ENCODE peak calls at places on chromosomes 2 and 18, in ten cellular contexts. G is PC-3; A is pancreas; U is naive thymus-derived CD4-positive, alpha-beta T cell; B is WERI-Rb-1; Q is GM23338; I is cardiac muscle cell; Y is ovary; H is CD8-positive, alpha-beta memory T cell; E is tibial nerve. F is an unnamed sample. For H3K27me3, the result is how much of the 10 kb centered on the place peaks cover.

GRCh38 chr2:2056531-2056930 is 274.5 kb downstream of the MYT1L start:
- DNase-seq in G (no peak), A (no peak), U (no peak), B (no peak), Q (no peak), I (no peak), Y (no peak), H (no peak), E (no peak), F (no peak)

GRCh38 chr2:219469186-219469724 is 29.4 kb upstream of the GMPPA start:
- DNase-seq in G (peak), A (no peak), U (no peak), B (no peak), Q (no peak), I (peak), Y (no peak), H (no peak), E (no peak), F (no peak)

GRCh38 chr2:102291221-102292075 is 19.9 kb upstream of the IL1RL1 start:
- DNase-seq in G (no peak), A (peak), U (no peak), B (no peak), Q (no peak), I (no peak), Y (no peak), H (no peak), E (no peak), F (no peak)

GRCh38 chr2:71465356-71465755 is 12.0 kb downstream of the DYSF start:
- DNase-seq in G (no peak), A (no peak), U (no peak), B (no peak), Q (peak), I (no peak), Y (no peak), H (no peak), E (no peak), F (peak)

GRCh38 chr18:54416459-54416858 is 58.8 kb downstream of the C18orf54 start:
- DNase-seq in G (peak), A (no peak), U (no peak), B (no peak), Q (no peak), I (peak), Y (no peak), H (no peak), E (no peak), F (no peak)

GRCh38 chr2:204282525-204282924 is 262.8 kb upstream of the PARD3B start:
- DNase-seq in G (no peak), A (no peak), U (no peak), B (no peak), Q (peak), I (no peak), Y (no peak), H (no peak), E (no peak), F (no peak)

GRCh38 chr18:77461062-77461693 is 211.5 kb downstream of the GALR1 start:
- DNase-seq in G (no peak), A (no peak), U (no peak), B (peak), Q (peak), I (peak), Y (no peak), H (no peak), E (no peak), F (no peak)

GRCh38 chr2:231413921-231414476 is 18.5 kb downstream of the B3GNT7 start:
- DNase-seq in G (no peak), A (no peak), U (no peak), B (no peak), Q (peak), I (no peak), Y (no peak), H (no peak), E (no peak), F (no peak)

GRCh38 chr2:72097276-72097675 is 50.4 kb downstream of the CYP26B1 start:
- DNase-seq in G (no peak), A (no peak), U (no peak), B (no peak), Q (no peak), I (no peak), Y (no peak), H (no peak), E (no peak), F (no peak)

GRCh38 chr2:27400348-27401135 is 8.8 kb downstream of the PPM1G start:
- DNase-seq in G (no peak), A (no peak), U (no peak), B (no peak), Q (no peak), I (no peak), Y (no peak), H (no peak), E (no peak), F (no peak)

GRCh38 chr2:113233593-113234550 is 44.8 kb downstream of the PAX8 start:
- DNase-seq in G (no peak), A (no peak), U (no peak), B (no peak), Q (no peak), I (no peak), Y (no peak), H (no peak), E (no peak), F (no peak)

GRCh38 chr18:44627245-44627644 is 53.4 kb upstream of the SETBP1 start:
- DNase-seq in G (peak), A (no peak), U (no peak), B (no peak), Q (no peak), I (peak), Y (no peak), H (no peak), E (no peak), F (no peak)

GRCh38 chr2:21265752-21266151 is 142.0 kb downstream of the TDRD15 start:
- DNase-seq in G (no peak), A (no peak), U (no peak), B (no peak), Q (no peak), I (no peak), Y (no peak), H (no peak), E (no peak), F (no peak)

GRCh38 chr2:12050381-12050780 is 303.9 kb downstream of the LPIN1 start:
- DNase-seq in G (peak), A (no peak), U (no peak), B (no peak), Q (no peak), I (peak), Y (no peak), H (no peak), E (no peak), F (no peak)

GRCh38 chr2:174774828-174775227 is 10.6 kb upstream of the CHRNA1 start:
- DNase-seq in G (no peak), A (no peak), U (no peak), B (no peak), Q (no peak), I (no peak), Y (no peak), H (no peak), E (no peak), F (no peak)

GRCh38 chr18:63320690-63321265 is 1.2 kb upstream of the BCL2 start:
- DNase-seq in G (peak), A (peak), U (peak), B (peak), Q (peak), I (peak), Y (peak), H (peak), E (no peak), F (peak)

GRCh38 chr18:63028380-63028779 is 291.2 kb downstream of the BCL2 start:
- DNase-seq in G (no peak), A (no peak), U (no peak), B (no peak), Q (no peak), I (no peak), Y (no peak), H (no peak), E (no peak), F (no peak)

GRCh38 chr2:101435011-101435862 is 39.7 kb downstream of the RFX8 start:
- DNase-seq in G (no peak), A (no peak), U (no peak), B (no peak), Q (peak), I (peak), Y (no peak), H (no peak), E (no peak), F (no peak)

GRCh38 chr18:60740313-60740712 is 367.7 kb upstream of the MC4R start:
- DNase-seq in G (no peak), A (no peak), U (no peak), B (no peak), Q (peak), I (no peak), Y (no peak), H (no peak), E (no peak), F (no peak)

GRCh38 chr2:230811508-230811907 is 53.2 kb upstream of the ITM2C start:
- DNase-seq in G (no peak), A (no peak), U (no peak), B (no peak), Q (no peak), I (peak), Y (no peak), H (no peak), E (no peak), F (no peak)

GRCh38 chr2:153818242-153818641 is 53.5 kb upstream of the GALNT13 start:
- DNase-seq in G (no peak), A (no peak), U (no peak), B (no peak), Q (no peak), I (no peak), Y (no peak), H (no peak), E (no peak), F (no peak)

GRCh38 chr2:120548627-120549026 is 187.0 kb upstream of the GLI2 start:
- DNase-seq in G (no peak), A (no peak), U (no peak), B (no peak), Q (no peak), I (no peak), Y (no peak), H (no peak), E (no peak), F (no peak)

GRCh38 chr2:120551540-120551939 is 184.1 kb upstream of the GLI2 start:
- DNase-seq in G (no peak), A (no peak), U (no peak), B (no peak), Q (no peak), I (no peak), Y (no peak), H (no peak), E (no peak), F (no peak)

GRCh38 chr2:120550893-120551446 is 184.7 kb upstream of the GLI2 start:
- DNase-seq in G (no peak), A (no peak), U (no peak), B (peak), Q (no peak), I (no peak), Y (no peak), H (no peak), E (no peak), F (no peak)

GRCh38 chr2:120550274-120550673 is 185.4 kb upstream of the GLI2 start:
- DNase-seq in G (no peak), A (no peak), U (no peak), B (peak), Q (no peak), I (no peak), Y (no peak), H (no peak), E (no peak), F (no peak)

GRCh38 chr2:120549841-120550240 is 185.8 kb upstream of the GLI2 start:
- DNase-seq in G (no peak), A (no peak), U (no peak), B (no peak), Q (no peak), I (no peak), Y (no peak), H (no peak), E (no peak), F (no peak)
- H3K27me3 ChIP-seq in G (under half), A (under half), U (under half), B (under half), Q (under half), I (under half), Y (under half), H (under half), E (under half), F (under half)

GRCh38 chr2:34104601-34105000 is 505.5 kb upstream of the FAM98A start:
- DNase-seq in G (peak), A (no peak), U (no peak), B (no peak), Q (no peak), I (peak), Y (no peak), H (no peak), E (no peak), F (no peak)
- H3K27ac ChIP-seq in G (peak), A (no peak), U (no peak), B (no peak), Q (no peak), I (no peak), Y (no peak), H (no peak), E (no peak), F (no peak)

GRCh38 chr2:233853353-233853752 is 982 bp downstream of the HJURP start:
- DNase-seq in G (peak), A (no peak), U (no peak), B (no peak), Q (no peak), I (no peak), Y (no peak), H (no peak), E (no peak), F (no peak)
- H3K4me3 ChIP-seq in G (peak), A (no peak), U (peak), B (peak), Q (peak), I (peak), Y (no peak), H (peak), E (no peak), F (peak)

GRCh38 chr2:66575625-66576371 is 140.9 kb downstream of the MEIS1 start:
- DNase-seq in G (no peak), A (peak), U (no peak), B (peak), Q (peak), I (peak), Y (peak), H (no peak), E (no peak), F (peak)
- H3K27me3 ChIP-seq in G (under half), A (under half), U (under half), B (half or more), Q (half or more), I (under half), Y (under half), H (under half), E (half or more), F (under half)

GRCh38 chr18:2573408-2573807 is 2.1 kb downstream of the NDC80 start:
- DNase-seq in G (no peak), A (no peak), U (no peak), B (no peak), Q (no peak), I (no peak), Y (no peak), H (no peak), E (no peak), F (no peak)

GRCh38 chr18:2572892-2573291 is 1.5 kb downstream of the NDC80 start:
- DNase-seq in G (no peak), A (no peak), U (no peak), B (no peak), Q (no peak), I (peak), Y (no peak), H (no peak), E (no peak), F (no peak)

GRCh38 chr18:2571200-2572143 is at the start of the genes METTL4 and NDC80:
- DNase-seq in G (peak), A (peak), U (peak), B (peak), Q (peak), I (peak), Y (peak), H (peak), E (peak), F (peak)

GRCh38 chr18:2570772-2571199 is 519 bp downstream of the METTL4 start:
- DNase-seq in G (peak), A (peak), U (no peak), B (peak), Q (peak), I (peak), Y (peak), H (peak), E (peak), F (peak)

DNA sequence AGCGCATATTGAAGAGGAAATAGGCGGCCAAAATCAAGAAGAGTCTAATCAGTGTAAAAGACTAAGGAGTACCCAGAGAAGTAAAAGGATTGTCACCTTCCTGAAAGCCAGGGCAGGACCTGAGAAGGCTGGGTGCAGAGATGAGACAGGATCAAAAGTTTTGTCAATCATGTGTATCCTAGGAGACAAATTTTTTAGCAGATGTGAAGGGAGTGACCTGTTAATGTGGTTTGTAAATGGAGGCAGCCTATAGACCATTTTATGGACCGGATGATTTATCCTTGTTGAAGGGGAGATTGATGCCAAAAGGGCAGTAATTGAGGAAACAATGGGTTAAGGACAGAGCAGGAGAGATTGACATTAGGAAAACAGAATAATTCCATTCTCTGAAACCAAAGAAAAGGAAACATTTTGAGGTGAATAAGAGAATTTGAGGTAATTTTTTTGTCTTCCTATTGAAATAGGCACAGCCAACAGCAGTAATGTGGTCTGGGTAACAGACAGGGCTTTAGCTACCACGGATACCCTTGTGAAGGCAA is 856 bp downstream of the NDC80 start:
- DNase-seq in G (peak), A (no peak), U (no peak), B (no peak), Q (no peak), I (no peak), Y (no peak), H (no peak), E (no peak), F (no peak)
- H3K27ac ChIP-seq in G (peak), A (no peak), U (peak), B (peak), Q (no peak), I (no peak), Y (no peak), H (peak), E (no peak), F (no peak)